ENCODE peak calls at places on chromosomes 1 and 21, in four cellular contexts. T is dorsolateral prefrontal cortex, U is HL-60, W is PC-3. L is an unnamed sample.

GRCh38 chr1:70745199-70745598 is 302.4 kb downstream of the PTGER3 start:
- DNase-seq in U (no peak), W (peak; percentile 43), T (no peak), L (no peak)

GRCh38 chr1:210257698-210258395 is 25.3 kb downstream of the SERTAD4 start:
- DNase-seq in U (no peak), T (no peak), W (no peak), L (peak; percentile 33)

GRCh38 chr21:38380391-38381137 is 117.7 kb downstream of the ERG start:
- DNase-seq in U (no peak), W (peak; percentile 52), T (no peak), L (no peak)

GRCh38 chr1:2341706-2342383 is 49.5 kb downstream of the MORN1 start:
- DNase-seq in U (no peak), T (no peak), W (no peak), L (no peak)

GRCh38 chr1:181318858-181319235 is 164.5 kb upstream of the CACNA1E start:
- DNase-seq in W (no peak), T (no peak), U (no peak), L (no peak)

GRCh38 chr1:16032388-16033100 is 10.7 kb downstream of the CLCNKA start:
- DNase-seq in U (peak; percentile 52), T (peak; percentile 53), W (peak; percentile 85), L (no peak)

GRCh38 chr1:186286615-186287317 is 88.3 kb downstream of the TPR start:
- DNase-seq in T (no peak), U (no peak), W (peak; percentile 46), L (no peak)

GRCh38 chr21:25370311-25370744 is 237.0 kb downstream of the MRPL39 start:
- DNase-seq in W (peak; percentile 97), U (no peak), T (no peak), L (no peak)

GRCh38 chr1:207259391-207259790 is 62.1 kb upstream of the CD55 start:
- DNase-seq in T (no peak), W (peak; percentile 86), U (no peak), L (no peak)

GRCh38 chr1:113192980-113193379 is 120.0 kb downstream of the LRIG2 start:
- DNase-seq in T (no peak), U (no peak), W (no peak), L (no peak)

GRCh38 chr1:210584439-210585113 is 255.9 kb downstream of the HHAT start:
- DNase-seq in T (peak; percentile 92), W (peak; percentile 93), U (peak; percentile 21), L (no peak)

GRCh38 chr1:178134061-178134460 is 40.2 kb downstream of the RASAL2 start:
- DNase-seq in T (no peak), U (peak; percentile 39), W (peak; percentile 19), L (no peak)

GRCh38 chr1:167095368-167095767 is 1.5 kb downstream of the STYXL2 start:
- DNase-seq in U (no peak), W (peak; percentile 96), T (no peak), L (no peak)

GRCh38 chr1:30903343-30904034 is 5.1 kb downstream of the SDC3 start:
- DNase-seq in U (no peak), T (no peak), W (no peak), L (no peak)

GRCh38 chr1:113223546-113223945 is 150.5 kb downstream of the LRIG2 start:
- DNase-seq in U (no peak), W (no peak), T (no peak), L (peak; percentile 40)

GRCh38 chr1:54548389-54549044 is 489 bp downstream of the ACOT11 start:
- DNase-seq in T (no peak), W (no peak), U (no peak), L (no peak)

GRCh38 chr21:25329227-25329626 is 278.1 kb downstream of the MRPL39 start:
- DNase-seq in W (peak; percentile 91), T (no peak), U (no peak), L (no peak)

GRCh38 chr1:3234956-3235355 is 166.0 kb downstream of the PRDM16 start:
- DNase-seq in T (no peak), W (no peak), U (no peak), L (no peak)

GRCh38 chr1:20120796-20121195 is 1.5 kb upstream of the PLA2G2D start:
- DNase-seq in T (no peak), W (no peak), U (no peak), L (no peak)
- TF ChIP-seq CTCF in T (no peak), W (no peak), U (no peak), L (no peak)

DNA sequence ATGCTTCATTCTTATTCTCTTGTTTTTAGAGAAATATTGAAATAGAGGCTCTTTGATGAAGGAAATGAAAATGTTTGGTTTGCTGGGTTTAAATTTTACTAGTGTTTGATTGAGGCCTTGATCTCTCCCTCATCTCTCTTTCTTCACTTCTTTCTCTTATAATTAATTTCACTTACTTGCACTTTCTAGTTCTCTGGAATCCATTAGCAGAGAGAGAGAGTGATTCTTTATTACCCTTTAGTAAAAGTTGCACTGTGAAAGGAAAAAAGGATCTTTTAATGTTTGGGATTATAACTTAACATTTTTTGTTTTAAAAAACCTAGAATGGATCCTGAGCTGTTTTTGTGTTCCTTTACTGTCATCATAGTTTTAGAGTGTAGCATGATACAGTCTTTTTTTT is 12.2 kb downstream of the RPRD2 start:
- DNase-seq in W (no peak), T (no peak), U (no peak), L (no peak)
- H3K4me3 ChIP-seq in W (no peak overlapping the region), T (no peak overlapping the region), U (no peak overlapping the region), L (no peak overlapping the region)

DNA sequence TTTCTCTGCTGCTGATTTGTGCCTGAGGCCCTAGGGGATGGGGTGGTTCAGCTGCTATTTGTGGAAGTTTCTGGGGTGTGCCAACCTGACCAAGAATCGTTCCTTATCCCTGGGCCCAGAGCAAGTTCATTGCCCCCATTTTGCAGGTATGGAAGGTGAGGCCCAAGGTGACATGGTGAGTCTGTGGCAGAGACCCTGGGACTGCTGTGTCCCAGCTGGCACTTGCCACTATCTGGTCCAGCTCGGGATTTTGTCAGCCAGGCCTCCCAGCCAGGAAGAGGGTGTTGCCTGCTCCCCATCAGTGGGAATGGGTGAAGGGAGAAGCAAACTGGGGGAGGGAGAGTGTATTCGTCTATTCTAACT is 18.9 kb upstream of the LRP8 start:
- DNase-seq in T (no peak), U (no peak), W (no peak), L (no peak)
- TF ChIP-seq CTCF in T (no peak), U (no peak), W (no peak), L (no peak)

DNA sequence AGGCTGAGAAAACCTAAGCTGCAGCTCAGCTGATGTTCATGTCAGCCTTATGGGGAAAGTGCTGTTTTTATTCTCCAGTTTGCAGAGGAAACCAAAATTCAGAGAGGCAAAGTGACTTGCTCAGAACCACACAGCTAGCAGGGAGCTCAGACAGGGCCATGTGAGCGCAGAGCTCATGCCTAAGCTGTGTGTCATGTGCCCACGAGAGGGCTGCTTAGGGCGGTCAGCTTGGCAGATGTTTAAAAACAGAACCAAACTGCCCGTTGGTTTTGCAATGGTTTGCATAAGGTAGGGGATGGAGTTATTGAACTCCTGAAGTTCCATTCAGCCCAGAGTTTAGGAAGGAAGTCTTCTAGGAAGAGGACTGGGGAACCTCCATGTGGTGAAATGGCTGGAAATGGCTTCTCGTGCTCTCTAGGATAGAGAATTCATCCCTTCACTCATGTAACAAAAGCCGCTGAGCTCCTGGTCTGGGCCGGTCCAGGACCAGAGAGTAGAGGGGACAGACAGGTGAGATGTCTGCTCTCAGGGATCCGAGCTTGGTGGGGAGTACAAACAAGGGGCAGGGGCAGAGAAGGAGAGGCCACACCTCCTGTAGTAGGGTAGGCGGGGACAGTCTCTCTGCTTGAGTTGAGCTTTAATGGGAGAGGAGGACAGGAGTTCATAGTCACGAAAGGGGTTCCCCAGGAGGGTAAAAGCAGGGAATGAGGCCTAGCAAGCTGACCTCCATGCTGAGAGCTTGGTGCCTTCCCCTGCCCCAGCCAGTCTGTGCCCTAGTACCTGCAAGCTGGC is 46.9 kb downstream of the ARHGEF10L start:
- DNase-seq in W (peak; percentile 52), U (peak; percentile 58), T (no peak), L (peak; percentile 73)
- H3K4me3 ChIP-seq in W (no peak overlapping the region), U (no peak overlapping the region), T (no peak overlapping the region), L (no peak overlapping the region)

DNA sequence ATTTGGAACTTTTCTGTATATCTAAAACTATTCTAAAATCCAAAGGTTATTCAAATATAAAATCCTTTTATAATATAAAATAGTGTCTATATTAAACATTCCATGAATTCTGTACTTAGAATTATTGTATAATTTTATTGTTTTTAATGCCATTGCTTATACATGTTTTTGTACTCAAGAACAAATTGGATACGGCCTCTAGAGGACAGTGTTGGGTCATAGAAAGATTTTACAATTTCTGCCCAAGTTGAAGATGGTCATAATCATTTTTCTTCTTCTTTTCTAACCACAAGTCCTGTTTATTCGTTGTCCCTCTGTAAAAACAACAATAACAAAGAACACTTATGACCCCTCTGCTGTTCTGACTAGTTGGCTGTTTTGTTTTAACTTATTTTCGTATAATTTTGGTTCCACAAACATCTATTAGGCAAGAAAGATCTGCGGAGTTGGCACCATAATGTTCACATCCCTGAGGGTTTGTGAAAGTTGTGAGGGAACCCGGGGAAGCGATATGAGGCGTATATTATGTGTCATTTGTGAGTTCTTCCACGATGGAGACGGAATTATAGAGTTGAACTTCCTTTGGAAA is 75.7 kb upstream of the KIF26B start:
- DNase-seq in W (peak; percentile 82), U (no peak), T (no peak), L (no peak)
- TF ChIP-seq CTCF in W (peak; percentile 89), U (peak; percentile 60), T (peak; percentile 80), L (peak; percentile 25)

DNA sequence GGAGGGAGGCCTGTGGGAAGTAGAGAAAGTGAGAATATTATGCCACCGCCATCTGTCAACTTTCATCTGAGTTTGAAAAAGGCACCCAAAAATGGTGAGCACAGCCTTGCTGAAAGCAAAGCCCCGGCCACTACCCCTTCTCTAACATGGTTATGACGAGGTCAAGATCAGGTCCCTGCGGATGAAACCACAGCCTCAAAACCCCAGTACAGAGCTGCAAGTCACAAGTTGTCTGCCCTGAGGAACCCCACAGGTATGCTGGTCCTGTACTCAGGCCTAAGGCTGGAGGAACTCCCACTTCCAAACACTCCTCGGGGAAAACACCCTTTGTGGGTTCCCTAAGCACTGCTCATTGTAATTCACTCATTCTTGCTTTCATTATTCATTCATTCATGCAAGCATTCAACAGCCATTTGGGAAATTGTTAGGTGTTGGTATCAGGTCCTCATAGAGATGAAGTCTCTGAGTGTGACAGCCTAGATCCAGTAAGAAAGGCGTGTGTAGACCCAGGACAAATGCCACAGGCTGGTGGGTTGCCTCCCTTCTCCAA is 216.6 kb upstream of the EDN2 start:
- DNase-seq in U (no peak), T (no peak), W (no peak), L (no peak)
- H3K4me3 ChIP-seq in U (no peak overlapping the region), T (no peak overlapping the region), W (no peak overlapping the region), L (no peak overlapping the region)